ENCODE peak calls at places on chromosome 15, in seven cellular contexts. U is AG04449, D is adrenal gland, C is fibroblast of pulmonary artery, S is left ventricle myocardium inferior, Z is A549, R is ovary. L is an unnamed sample.

GRCh38 chr15:55969582-55969981 is 23.8 kb downstream of the NEDD4 start:
- DNase-seq in U (no peak), D (no peak), C (no peak), S (no peak), Z (no peak), R (no peak), L (no peak)

GRCh38 chr15:24659622-24660021 is 16.0 kb upstream of the NPAP1 start:
- DNase-seq in U (no peak), D (no peak), C (no peak), S (no peak), Z (no peak), R (no peak), L (no peak)

GRCh38 chr15:82051664-82052063 is 5.8 kb upstream of the MEX3B start:
- DNase-seq in U (no peak), D (no peak), C (peak), S (peak), Z (no peak), R (no peak), L (no peak)

GRCh38 chr15:37902126-37902525 is 32.3 kb upstream of the TMCO5A start:
- DNase-seq in U (no peak), D (no peak), C (no peak), S (no peak), Z (no peak), R (no peak), L (no peak)

GRCh38 chr15:94080416-94080815 is 150.9 kb upstream of the MCTP2 start:
- DNase-seq in U (no peak), D (no peak), C (no peak), S (peak), Z (no peak), R (no peak), L (peak)

GRCh38 chr15:99474041-99474906 is 91.5 kb upstream of the MEF2A start:
- DNase-seq in U (no peak), D (no peak), C (no peak), S (peak), Z (no peak), R (no peak), L (no peak)

GRCh38 chr15:70767668-70768067 is 4.3 kb upstream of the UACA start:
- DNase-seq in U (no peak), D (no peak), C (no peak), S (no peak), Z (no peak), R (no peak), L (no peak)

GRCh38 chr15:81261172-81261808 is 62.7 kb downstream of the STARD5 start:
- DNase-seq in U (no peak), D (no peak), C (no peak), S (no peak), Z (no peak), R (no peak), L (peak)

GRCh38 chr15:69939513-69940440 is 157.9 kb downstream of the TLE3 start:
- DNase-seq in U (no peak), D (no peak), C (no peak), S (no peak), Z (no peak), R (no peak), L (no peak)

GRCh38 chr15:45162771-45163507 is 24.8 kb downstream of the SHF start:
- DNase-seq in U (peak), D (peak), C (peak), S (peak), Z (peak), R (peak), L (peak)

GRCh38 chr15:44188810-44189209 is 6.3 kb downstream of the FRMD5 start:
- DNase-seq in U (no peak), D (no peak), C (no peak), S (no peak), Z (no peak), R (no peak), L (no peak)

GRCh38 chr15:65660927-65661326 is 39.2 kb downstream of the SLC24A1 start:
- DNase-seq in U (no peak), D (no peak), C (peak), S (no peak), Z (no peak), R (no peak), L (no peak)

GRCh38 chr15:80404057-80404718 is at the start of gene ARNT2:
- DNase-seq in U (no peak), D (no peak), C (no peak), S (peak), Z (peak), R (peak), L (peak)

GRCh38 chr15:63389902-63390301 is 8.3 kb upstream of the CA12 start:
- DNase-seq in U (no peak), D (peak), C (no peak), S (no peak), Z (no peak), R (peak), L (no peak)

GRCh38 chr15:43769584-43770228 is 7.1 kb downstream of the ELL3 start:
- DNase-seq in U (no peak), D (peak), C (peak), S (peak), Z (peak), R (no peak), L (peak)

GRCh38 chr15:63146684-63147083 is 10.6 kb downstream of the RPS27L start:
- DNase-seq in U (no peak), D (no peak), C (peak), S (no peak), Z (no peak), R (no peak), L (no peak)

GRCh38 chr15:70812827-70813364 is 41.1 kb downstream of the LARP6 start:
- DNase-seq in U (no peak), D (no peak), C (no peak), S (no peak), Z (no peak), R (no peak), L (no peak)

GRCh38 chr15:48086582-48086981 is 34.2 kb upstream of the SLC24A5 start:
- DNase-seq in U (no peak), D (no peak), C (no peak), S (no peak), Z (no peak), R (peak), L (no peak)

GRCh38 chr15:31299588-31300207 is 26.9 kb upstream of the KLF13 start:
- DNase-seq in U (no peak), D (no peak), C (no peak), S (no peak), Z (no peak), R (no peak), L (peak)

GRCh38 chr15:70095387-70096214 is 2.1 kb downstream of the TLE3 start:
- DNase-seq in U (no peak), D (peak), C (no peak), S (no peak), Z (no peak), R (peak), L (no peak)

GRCh38 chr15:73682597-73683090 is 1.5 kb upstream of the CD276 start:
- DNase-seq in U (no peak), D (no peak), C (no peak), S (no peak), Z (no peak), R (no peak), L (no peak)

GRCh38 chr15:31266712-31267111 is 59.9 kb upstream of the KLF13 start:
- DNase-seq in U (no peak), D (peak), C (no peak), S (no peak), Z (no peak), R (no peak), L (peak)

GRCh38 chr15:91867581-91868026 is 14.1 kb downstream of the SLCO3A1 start:
- DNase-seq in U (no peak), D (peak), C (peak), S (peak), Z (peak), R (peak), L (no peak)

GRCh38 chr15:70315431-70315830 is 217.7 kb upstream of the TLE3 start:
- DNase-seq in U (no peak), D (no peak), C (no peak), S (no peak), Z (no peak), R (no peak), L (no peak)

GRCh38 chr15:98713585-98714001 is 65.3 kb downstream of the IGF1R start:
- DNase-seq in U (no peak), D (no peak), C (no peak), S (no peak), Z (no peak), R (no peak), L (no peak)

DNA sequence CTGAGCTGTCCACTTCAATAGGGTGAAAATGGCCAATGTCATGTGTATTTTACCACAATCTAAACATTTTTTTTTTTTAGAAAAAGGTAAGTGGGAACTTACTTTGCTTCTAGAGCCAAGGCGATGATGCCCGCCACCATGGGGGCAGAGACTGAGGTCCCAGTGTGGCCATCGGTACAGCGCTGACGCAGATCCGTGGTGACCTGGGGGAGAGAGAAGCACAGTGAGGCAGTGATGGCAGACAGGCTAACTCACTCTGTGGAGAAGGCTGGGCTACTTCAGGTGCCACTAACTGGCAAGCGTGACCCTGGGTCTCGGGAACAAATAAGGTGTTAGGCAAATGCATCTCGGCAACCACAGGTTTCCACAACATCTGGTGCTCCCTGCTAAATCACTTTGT is 94.3 kb upstream of the SNRPA1 start:
- DNase-seq in U (no peak), D (no peak), C (no peak), S (no peak), Z (no peak), R (no peak), L (no peak)
- TF ChIP-seq CTCF in U (no peak), D (no peak), C (no peak), S (no peak), Z (no peak), R (no peak), L (no peak)

DNA sequence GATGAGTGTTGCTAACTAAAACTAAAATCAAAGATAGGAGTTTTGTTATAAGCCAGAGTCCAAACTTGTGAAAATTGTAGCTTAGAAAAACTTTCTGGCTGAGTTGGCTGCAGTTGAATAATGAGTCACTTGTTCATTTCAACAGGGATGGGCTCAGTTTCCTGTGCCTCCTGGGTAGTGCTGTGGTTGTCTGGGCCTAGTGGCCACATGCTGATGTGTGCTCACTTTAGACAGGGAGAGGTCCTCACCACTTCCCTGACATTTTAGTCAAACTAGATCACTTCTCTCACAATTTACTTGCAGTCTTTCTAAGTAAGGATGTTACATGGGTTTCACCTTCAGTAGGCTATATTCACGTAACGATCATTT is 6.3 kb upstream of the UBE2Q2 start:
- DNase-seq in U (peak), D (no peak), C (peak), S (no peak), Z (no peak), R (no peak), L (no peak)
- TF ChIP-seq CTCF in U (no peak), D (no peak), C (no peak), S (no peak), Z (no peak), R (no peak), L (no peak)

GRCh38 chr15:89101302-89102191 is 13.3 kb downstream of the ABHD2 start:
- DNase-seq in U (peak), D (peak), C (peak), S (peak), Z (peak), R (peak), L (peak)

GRCh38 chr15:89106200-89106599 is 17.9 kb downstream of the ABHD2 start:
- DNase-seq in U (no peak), D (no peak), C (no peak), S (no peak), Z (no peak), R (no peak), L (no peak)

GRCh38 chr15:89103481-89104171 is 15.4 kb downstream of the ABHD2 start:
- DNase-seq in U (no peak), D (no peak), C (no peak), S (no peak), Z (no peak), R (no peak), L (no peak)

GRCh38 chr15:89105147-89105546 is 16.9 kb downstream of the ABHD2 start:
- DNase-seq in U (peak), D (no peak), C (peak), S (no peak), Z (no peak), R (no peak), L (no peak)

GRCh38 chr15:89104172-89104564 is 15.9 kb downstream of the ABHD2 start:
- DNase-seq in U (no peak), D (peak), C (peak), S (peak), Z (no peak), R (peak), L (no peak)
- TF ChIP-seq CTCF in U (no peak), D (no peak), C (no peak), S (no peak), Z (no peak), R (no peak), L (no peak)

DNA sequence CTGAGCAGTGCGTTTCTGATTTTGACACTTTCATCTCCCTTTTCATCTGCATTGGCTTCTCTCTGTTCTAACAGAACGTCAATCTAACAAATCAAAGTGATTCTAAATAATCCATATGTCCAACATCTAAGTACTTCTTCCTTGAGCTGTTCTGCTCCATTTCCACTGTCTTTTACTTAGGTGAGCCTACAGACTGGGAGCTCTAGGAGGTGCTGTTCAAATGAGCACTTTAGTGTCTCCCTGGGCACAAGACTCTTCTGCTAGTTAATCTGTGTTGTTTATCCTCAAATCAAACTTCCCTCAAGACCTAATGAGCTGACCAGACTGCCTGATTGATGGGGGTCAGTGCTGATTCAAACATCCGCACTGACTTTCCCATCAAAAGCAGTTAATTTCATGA is 408.1 kb downstream of the WDR72 start:
- DNase-seq in U (no peak), D (no peak), C (no peak), S (no peak), Z (no peak), R (no peak), L (no peak)
- TF ChIP-seq CTCF in U (no peak), D (no peak), C (no peak), S (no peak), Z (no peak), R (no peak), L (no peak)

GRCh38 chr15:89299896-89300295 is 34.7 kb downstream of the POLG start:
- DNase-seq in U (peak), D (no peak), C (peak), S (no peak), Z (no peak), R (no peak), L (no peak)
- TF ChIP-seq CTCF in U (peak), D (no peak), C (peak), S (peak), Z (peak), R (no peak), L (peak)

GRCh38 chr15:29596266-29596665 is 226.0 kb downstream of the TJP1 start:
- DNase-seq in U (no peak), D (no peak), C (peak), S (no peak), Z (no peak), R (no peak), L (no peak)
- TF ChIP-seq CTCF in U (no peak), D (no peak), C (peak), S (no peak), Z (no peak), R (no peak), L (no peak)

DNA sequence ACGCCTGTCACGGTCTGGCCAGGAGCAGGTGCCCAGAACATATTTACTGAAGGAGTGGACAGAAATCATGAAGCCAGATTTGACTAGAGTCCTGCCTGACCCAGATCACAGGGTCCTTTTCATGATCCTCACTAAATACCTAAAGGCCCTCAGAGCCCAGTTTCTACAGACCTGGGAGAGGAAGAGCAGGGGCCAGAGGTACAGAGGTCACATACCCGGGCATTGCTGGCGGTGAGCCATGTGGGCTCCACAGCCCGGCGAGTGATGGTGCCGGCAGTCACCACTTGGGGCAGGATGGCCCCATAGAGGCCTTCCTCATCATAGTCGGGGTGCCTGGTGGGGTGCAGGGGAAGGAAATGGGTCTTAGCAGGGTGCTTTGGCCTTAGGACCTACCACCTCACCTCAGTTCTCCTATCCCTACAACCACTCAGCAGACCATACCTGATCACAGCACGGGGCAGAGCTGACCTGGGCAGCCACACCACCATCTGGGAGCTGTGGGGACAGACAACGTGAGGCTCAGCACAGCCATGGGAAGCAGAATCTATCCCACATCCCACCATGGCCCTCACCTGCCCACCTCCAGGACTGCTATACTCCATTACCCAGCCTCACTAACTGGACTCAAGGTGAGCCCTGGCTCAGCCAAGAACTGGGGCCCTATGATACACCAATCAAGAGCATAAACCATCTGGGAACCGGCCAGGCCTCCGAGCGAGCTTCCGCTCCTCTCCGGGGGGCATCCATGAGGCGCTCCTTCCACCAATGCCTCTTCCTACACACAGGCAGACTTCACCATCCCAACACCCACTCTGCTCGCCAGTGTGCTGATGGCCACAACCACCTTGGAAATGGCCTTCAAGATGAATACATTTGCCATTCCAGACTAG is 12.9 kb downstream of the POLG start:
- DNase-seq in U (no peak), D (no peak), C (no peak), S (no peak), Z (no peak), R (no peak), L (no peak)
- TF ChIP-seq CTCF in U (no peak), D (no peak), C (no peak), S (peak), Z (no peak), R (no peak), L (no peak)

GRCh38 chr15:76285241-76285825 is 25.9 kb downstream of the ETFA start:
- DNase-seq in U (no peak), D (no peak), C (peak), S (no peak), Z (peak), R (no peak), L (no peak)
- TF ChIP-seq CTCF in U (peak), D (peak), C (peak), S (peak), Z (peak), R (no peak), L (peak)

GRCh38 chr15:29539736-29540135 is 270.1 kb upstream of the NSMCE3 start:
- DNase-seq in U (no peak), D (no peak), C (no peak), S (no peak), Z (no peak), R (no peak), L (peak)
- TF ChIP-seq CTCF in U (no peak), D (no peak), C (no peak), S (no peak), Z (no peak), R (no peak), L (no peak)

GRCh38 chr15:101254157-101255065 is 2.6 kb upstream of the CHSY1 start:
- DNase-seq in U (no peak), D (peak), C (no peak), S (no peak), Z (no peak), R (no peak), L (no peak)

GRCh38 chr15:101252836-101253235 is 988 bp upstream of the CHSY1 start:
- DNase-seq in U (no peak), D (no peak), C (no peak), S (no peak), Z (no peak), R (no peak), L (no peak)

GRCh38 chr15:101250931-101251829 is 668 bp downstream of the CHSY1 start:
- DNase-seq in U (no peak), D (peak), C (no peak), S (no peak), Z (peak), R (peak), L (peak)

GRCh38 chr15:101250331-101250730 is 1.5 kb downstream of the CHSY1 start:
- DNase-seq in U (peak), D (peak), C (peak), S (no peak), Z (no peak), R (no peak), L (no peak)

GRCh38 chr15:101251830-101252820 is at the start of gene CHSY1:
- DNase-seq in U (peak), D (peak), C (peak), S (peak), Z (peak), R (peak), L (peak)
- TF ChIP-seq CTCF in U (peak), D (peak), C (no peak), S (peak), Z (peak), R (peak), L (peak)

L was measured in osteocyte.